ENCODE peak calls at places on chromosomes 12 and 14, in six cellular contexts. J is esophagus squamous epithelium; Z is Calu3; F is NCI-H1105 treated with DMSO at 0.1 percent for 48 hours; N is naive thymus-derived CD4-positive, alpha-beta T cell; K is effector memory CD4-positive, alpha-beta T cell. A is an unnamed sample.

GRCh38 chr12:108773798-108774788 is 42.8 kb upstream of the CORO1C start:
- DNase-seq in J (no peak), Z (peak), F (peak), N (no peak), K (no peak), A (no peak)

GRCh38 chr14:104604461-104605449 is at the start of gene TMEM179:
- DNase-seq in J (no peak), Z (no peak), F (peak), N (no peak), K (no peak), A (peak)

GRCh38 chr12:30965613-30965985 is 39.1 kb downstream of the TSPAN11 start:
- DNase-seq in J (no peak), Z (peak), F (no peak), N (no peak), K (no peak), A (no peak)

GRCh38 chr12:89238593-89238992 is 113.7 kb downstream of the DUSP6 start:
- DNase-seq in J (no peak), Z (no peak), F (no peak), N (no peak), K (no peak), A (no peak)

GRCh38 chr14:96635850-96636249 is 133.7 kb downstream of the PAPOLA start:
- DNase-seq in J (no peak), Z (no peak), F (no peak), N (no peak), K (no peak), A (peak)

GRCh38 chr12:9947674-9948073 is 15.5 kb upstream of the CLEC2A start:
- DNase-seq in J (no peak), Z (no peak), F (no peak), N (no peak), K (no peak), A (no peak)

GRCh38 chr12:98060421-98060820 is 455.0 kb upstream of the TMPO start:
- DNase-seq in J (no peak), Z (no peak), F (no peak), N (no peak), K (no peak), A (no peak)

GRCh38 chr12:27870939-27871338 is 90.9 kb upstream of the MANSC4 start:
- DNase-seq in J (no peak), Z (no peak), F (no peak), N (no peak), K (no peak), A (no peak)

GRCh38 chr12:103468837-103469236 is 26.9 kb downstream of the C12orf42 start:
- DNase-seq in J (no peak), Z (no peak), F (no peak), N (no peak), K (no peak), A (no peak)

GRCh38 chr12:3152892-3153291 is 75.7 kb downstream of the TSPAN9 start:
- DNase-seq in J (no peak), Z (no peak), F (no peak), N (no peak), K (no peak), A (no peak)

GRCh38 chr12:110310754-110311153 is 29.7 kb downstream of the ATP2A2 start:
- DNase-seq in J (no peak), Z (no peak), F (no peak), N (no peak), K (no peak), A (no peak)

GRCh38 chr12:93235881-93236280 is 141.8 kb upstream of the NUDT4 start:
- DNase-seq in J (no peak), Z (no peak), F (no peak), N (no peak), K (no peak), A (no peak)

GRCh38 chr12:89988556-89988955 is 279.9 kb upstream of the ATP2B1 start:
- DNase-seq in J (no peak), Z (no peak), F (no peak), N (no peak), K (no peak), A (no peak)

GRCh38 chr14:75249251-75249957 is 29.2 kb upstream of the FOS start:
- DNase-seq in J (no peak), Z (peak), F (peak), N (peak), K (peak), A (peak)

GRCh38 chr12:81692008-81692407 is 67.1 kb downstream of the PPFIA2 start:
- DNase-seq in J (no peak), Z (peak), F (no peak), N (no peak), K (no peak), A (no peak)

GRCh38 chr14:100645200-100645985 is 58.2 kb upstream of the BEGAIN start:
- DNase-seq in J (peak), Z (peak), F (peak), N (peak), K (peak), A (peak)

GRCh38 chr12:66188584-66189475 is at the start of gene IRAK3:
- DNase-seq in J (peak), Z (peak), F (peak), N (peak), K (no peak), A (peak)

GRCh38 chr12:64459388-64460024 is 7.6 kb downstream of the TBK1 start:
- DNase-seq in J (no peak), Z (peak), F (no peak), N (peak), K (no peak), A (peak)

GRCh38 chr14:39726563-39726962 is 294.3 kb upstream of the FBXO33 start:
- DNase-seq in J (no peak), Z (no peak), F (no peak), N (no peak), K (no peak), A (no peak)

GRCh38 chr12:47561746-47562145 is 144.1 kb downstream of the RPAP3 start:
- DNase-seq in J (no peak), Z (no peak), F (no peak), N (no peak), K (no peak), A (no peak)

GRCh38 chr12:102406033-102406584 is 74.3 kb downstream of the IGF1 start:
- DNase-seq in J (no peak), Z (no peak), F (peak), N (no peak), K (no peak), A (no peak)

GRCh38 chr12:120206228-120206627 is 5.3 kb upstream of the RPLP0 start:
- DNase-seq in J (no peak), Z (no peak), F (no peak), N (no peak), K (no peak), A (no peak)

GRCh38 chr12:130041983-130042812 is 120.1 kb upstream of the FZD10 start:
- DNase-seq in J (no peak), Z (no peak), F (peak), N (peak), K (no peak), A (no peak)

GRCh38 chr12:113259499-113259953 is 38.3 kb downstream of the TPCN1 start:
- DNase-seq in J (no peak), Z (no peak), F (peak), N (no peak), K (no peak), A (no peak)

GRCh38 chr14:53002576-53002975 is 51.7 kb upstream of the FERMT2 start:
- DNase-seq in J (no peak), Z (no peak), F (no peak), N (no peak), K (no peak), A (no peak)

GRCh38 chr12:34303091-34303870 is 281.0 kb downstream of the ALG10 start:
- DNase-seq in J (no peak), Z (no peak), F (no peak), N (no peak), K (no peak), A (no peak)

GRCh38 chr12:47082963-47083621 is 3.3 kb upstream of the AMIGO2 start:
- DNase-seq in J (no peak), Z (peak), F (no peak), N (no peak), K (no peak), A (no peak)

GRCh38 chr14:100067971-100068959 is 3.0 kb downstream of the EVL start:
- DNase-seq in J (peak), Z (peak), F (no peak), N (peak), K (peak), A (peak)

GRCh38 chr12:74539261-74539660 is 1.6 kb downstream of the ATXN7L3B start:
- DNase-seq in J (no peak), Z (no peak), F (no peak), N (no peak), K (no peak), A (no peak)

GRCh38 chr14:26598081-26598671 is 343 bp upstream of the NOVA1 start:
- DNase-seq in J (no peak), Z (no peak), F (peak), N (no peak), K (no peak), A (peak)